ENCODE peak calls at places on chromosomes 1 and 21, in eight cellular contexts. One of them, this sample, is unnamed.

GRCh38 chr1:31306278-31306677 is 9.4 kb downstream of the ZCCHC17 start:
- DNase-seq in activated naive CD4-positive, alpha-beta T cell treated with anti-CD3 and anti-CD28 coated beads, Interleukin-2, amount 10 ng/mL, durations not matched to agents 7 days and 5 days: no peak
- DNase-seq in activated T-cell treated with anti-CD3 and anti-CD28 coated beads, Interleukin-2, amount 50 U/mL, for 72 hours: no peak
- DNase-seq in KBM-7: no peak
- DNase-seq in fibroblast of lung: peak
- DNase-seq in dorsolateral prefrontal cortex: no peak
- DNase-seq in substantia nigra: no peak
- DNase-seq in Daoy: peak
- DNase-seq in this sample: no peak

GRCh38 chr1:99956755-99957154 is 13.0 kb upstream of the SLC35A3 start:
- DNase-seq in fibroblast of lung: peak
- DNase-seq in activated naive CD4-positive, alpha-beta T cell treated with anti-CD3 and anti-CD28 coated beads, Interleukin-2, amount 10 ng/mL, durations not matched to agents 7 days and 5 days: no peak
- DNase-seq in KBM-7: no peak
- DNase-seq in activated T-cell treated with anti-CD3 and anti-CD28 coated beads, Interleukin-2, amount 50 U/mL, for 72 hours: no peak
- DNase-seq in dorsolateral prefrontal cortex: no peak
- DNase-seq in substantia nigra: no peak
- DNase-seq in Daoy: no peak
- DNase-seq in this sample: no peak

GRCh38 chr1:27658951-27659496 is 13.0 kb downstream of the IFI6 start:
- DNase-seq in activated T-cell treated with anti-CD3 and anti-CD28 coated beads, Interleukin-2, amount 50 U/mL, for 72 hours: peak
- DNase-seq in dorsolateral prefrontal cortex: no peak
- DNase-seq in activated naive CD4-positive, alpha-beta T cell treated with anti-CD3 and anti-CD28 coated beads, Interleukin-2, amount 10 ng/mL, durations not matched to agents 7 days and 5 days: peak
- DNase-seq in substantia nigra: no peak
- DNase-seq in Daoy: peak
- DNase-seq in fibroblast of lung: peak
- DNase-seq in KBM-7: peak
- DNase-seq in this sample: peak

GRCh38 chr1:40411843-40412242 is 38.3 kb downstream of the SMAP2 start:
- DNase-seq in dorsolateral prefrontal cortex: no peak
- DNase-seq in KBM-7: no peak
- DNase-seq in activated T-cell treated with anti-CD3 and anti-CD28 coated beads, Interleukin-2, amount 50 U/mL, for 72 hours: no peak
- DNase-seq in substantia nigra: no peak
- DNase-seq in Daoy: no peak
- DNase-seq in fibroblast of lung: no peak
- DNase-seq in activated naive CD4-positive, alpha-beta T cell treated with anti-CD3 and anti-CD28 coated beads, Interleukin-2, amount 10 ng/mL, durations not matched to agents 7 days and 5 days: no peak
- DNase-seq in this sample: no peak

GRCh38 chr21:20592482-20592881 is 405.7 kb upstream of the NCAM2 start:
- DNase-seq in dorsolateral prefrontal cortex: no peak
- DNase-seq in substantia nigra: no peak
- DNase-seq in fibroblast of lung: no peak
- DNase-seq in activated T-cell treated with anti-CD3 and anti-CD28 coated beads, Interleukin-2, amount 50 U/mL, for 72 hours: no peak
- DNase-seq in activated naive CD4-positive, alpha-beta T cell treated with anti-CD3 and anti-CD28 coated beads, Interleukin-2, amount 10 ng/mL, durations not matched to agents 7 days and 5 days: no peak
- DNase-seq in Daoy: no peak
- DNase-seq in KBM-7: peak
- DNase-seq in this sample: no peak

GRCh38 chr1:186502087-186502486 is 41.2 kb upstream of the PDC start:
- DNase-seq in KBM-7: no peak
- DNase-seq in Daoy: no peak
- DNase-seq in activated naive CD4-positive, alpha-beta T cell treated with anti-CD3 and anti-CD28 coated beads, Interleukin-2, amount 10 ng/mL, durations not matched to agents 7 days and 5 days: no peak
- DNase-seq in dorsolateral prefrontal cortex: no peak
- DNase-seq in substantia nigra: no peak
- DNase-seq in activated T-cell treated with anti-CD3 and anti-CD28 coated beads, Interleukin-2, amount 50 U/mL, for 72 hours: no peak
- DNase-seq in fibroblast of lung: no peak
- DNase-seq in this sample: no peak

GRCh38 chr1:22930235-22930912 is 42.3 kb downstream of the LACTBL1 start:
- DNase-seq in fibroblast of lung: peak
- DNase-seq in activated naive CD4-positive, alpha-beta T cell treated with anti-CD3 and anti-CD28 coated beads, Interleukin-2, amount 10 ng/mL, durations not matched to agents 7 days and 5 days: peak
- DNase-seq in activated T-cell treated with anti-CD3 and anti-CD28 coated beads, Interleukin-2, amount 50 U/mL, for 72 hours: peak
- DNase-seq in KBM-7: peak
- DNase-seq in dorsolateral prefrontal cortex: peak
- DNase-seq in substantia nigra: no peak
- DNase-seq in Daoy: peak
- DNase-seq in this sample: peak

GRCh38 chr1:228407118-228408040 is 744 bp upstream of the TRIM11 start:
- DNase-seq in activated naive CD4-positive, alpha-beta T cell treated with anti-CD3 and anti-CD28 coated beads, Interleukin-2, amount 10 ng/mL, durations not matched to agents 7 days and 5 days: no peak
- DNase-seq in activated T-cell treated with anti-CD3 and anti-CD28 coated beads, Interleukin-2, amount 50 U/mL, for 72 hours: no peak
- DNase-seq in substantia nigra: no peak
- DNase-seq in KBM-7: no peak
- DNase-seq in fibroblast of lung: no peak
- DNase-seq in Daoy: no peak
- DNase-seq in dorsolateral prefrontal cortex: no peak
- DNase-seq in this sample: no peak

GRCh38 chr1:156666862-156667609 is 10.2 kb downstream of the NES start:
- DNase-seq in substantia nigra: no peak
- DNase-seq in Daoy: no peak
- DNase-seq in fibroblast of lung: no peak
- DNase-seq in dorsolateral prefrontal cortex: no peak
- DNase-seq in KBM-7: no peak
- DNase-seq in activated naive CD4-positive, alpha-beta T cell treated with anti-CD3 and anti-CD28 coated beads, Interleukin-2, amount 10 ng/mL, durations not matched to agents 7 days and 5 days: no peak
- DNase-seq in activated T-cell treated with anti-CD3 and anti-CD28 coated beads, Interleukin-2, amount 50 U/mL, for 72 hours: no peak
- DNase-seq in this sample: no peak

GRCh38 chr1:110671323-110671722 is 3.4 kb downstream of the KCNA3 start:
- DNase-seq in substantia nigra: no peak
- DNase-seq in Daoy: no peak
- DNase-seq in KBM-7: no peak
- DNase-seq in activated naive CD4-positive, alpha-beta T cell treated with anti-CD3 and anti-CD28 coated beads, Interleukin-2, amount 10 ng/mL, durations not matched to agents 7 days and 5 days: peak
- DNase-seq in dorsolateral prefrontal cortex: no peak
- DNase-seq in fibroblast of lung: no peak
- DNase-seq in activated T-cell treated with anti-CD3 and anti-CD28 coated beads, Interleukin-2, amount 50 U/mL, for 72 hours: no peak
- DNase-seq in this sample: no peak

GRCh38 chr1:154222518-154222917 is 1.8 kb downstream of the UBAP2L start:
- DNase-seq in activated naive CD4-positive, alpha-beta T cell treated with anti-CD3 and anti-CD28 coated beads, Interleukin-2, amount 10 ng/mL, durations not matched to agents 7 days and 5 days: no peak
- DNase-seq in dorsolateral prefrontal cortex: no peak
- DNase-seq in KBM-7: peak
- DNase-seq in activated T-cell treated with anti-CD3 and anti-CD28 coated beads, Interleukin-2, amount 50 U/mL, for 72 hours: no peak
- DNase-seq in Daoy: no peak
- DNase-seq in fibroblast of lung: no peak
- DNase-seq in substantia nigra: no peak
- DNase-seq in this sample: no peak

GRCh38 chr1:43850599-43851233 is 82.9 kb upstream of the ARTN start:
- DNase-seq in activated naive CD4-positive, alpha-beta T cell treated with anti-CD3 and anti-CD28 coated beads, Interleukin-2, amount 10 ng/mL, durations not matched to agents 7 days and 5 days: no peak
- DNase-seq in fibroblast of lung: no peak
- DNase-seq in dorsolateral prefrontal cortex: no peak
- DNase-seq in KBM-7: no peak
- DNase-seq in substantia nigra: no peak
- DNase-seq in Daoy: no peak
- DNase-seq in activated T-cell treated with anti-CD3 and anti-CD28 coated beads, Interleukin-2, amount 50 U/mL, for 72 hours: no peak
- DNase-seq in this sample: no peak

GRCh38 chr1:84853743-84854721 is 39.0 kb downstream of the LPAR3 start:
- DNase-seq in substantia nigra: no peak
- DNase-seq in KBM-7: peak
- DNase-seq in activated naive CD4-positive, alpha-beta T cell treated with anti-CD3 and anti-CD28 coated beads, Interleukin-2, amount 10 ng/mL, durations not matched to agents 7 days and 5 days: peak
- DNase-seq in dorsolateral prefrontal cortex: no peak
- DNase-seq in Daoy: peak
- DNase-seq in activated T-cell treated with anti-CD3 and anti-CD28 coated beads, Interleukin-2, amount 50 U/mL, for 72 hours: peak
- DNase-seq in fibroblast of lung: peak
- DNase-seq in this sample: peak

GRCh38 chr1:168443899-168444298 is 99.9 kb downstream of the XCL2 start:
- DNase-seq in activated naive CD4-positive, alpha-beta T cell treated with anti-CD3 and anti-CD28 coated beads, Interleukin-2, amount 10 ng/mL, durations not matched to agents 7 days and 5 days: peak
- DNase-seq in KBM-7: no peak
- DNase-seq in fibroblast of lung: no peak
- DNase-seq in Daoy: no peak
- DNase-seq in activated T-cell treated with anti-CD3 and anti-CD28 coated beads, Interleukin-2, amount 50 U/mL, for 72 hours: peak
- DNase-seq in dorsolateral prefrontal cortex: no peak
- DNase-seq in substantia nigra: no peak
- DNase-seq in this sample: peak

GRCh38 chr1:155226188-155226909 is 17.9 kb downstream of the MTX1 start:
- DNase-seq in fibroblast of lung: peak
- DNase-seq in substantia nigra: no peak
- DNase-seq in activated naive CD4-positive, alpha-beta T cell treated with anti-CD3 and anti-CD28 coated beads, Interleukin-2, amount 10 ng/mL, durations not matched to agents 7 days and 5 days: peak
- DNase-seq in KBM-7: peak
- DNase-seq in activated T-cell treated with anti-CD3 and anti-CD28 coated beads, Interleukin-2, amount 50 U/mL, for 72 hours: peak
- DNase-seq in dorsolateral prefrontal cortex: peak
- DNase-seq in Daoy: peak
- DNase-seq in this sample: peak

GRCh38 chr1:180228648-180229482 is 1.2 kb upstream of the LHX4 start:
- DNase-seq in activated T-cell treated with anti-CD3 and anti-CD28 coated beads, Interleukin-2, amount 50 U/mL, for 72 hours: no peak
- DNase-seq in KBM-7: no peak
- DNase-seq in Daoy: no peak
- DNase-seq in activated naive CD4-positive, alpha-beta T cell treated with anti-CD3 and anti-CD28 coated beads, Interleukin-2, amount 10 ng/mL, durations not matched to agents 7 days and 5 days: peak
- DNase-seq in substantia nigra: no peak
- DNase-seq in dorsolateral prefrontal cortex: no peak
- DNase-seq in fibroblast of lung: no peak
- DNase-seq in this sample: no peak

GRCh38 chr1:175733762-175734161 is 9.6 kb downstream of the TNR start:
- DNase-seq in KBM-7: no peak
- DNase-seq in activated naive CD4-positive, alpha-beta T cell treated with anti-CD3 and anti-CD28 coated beads, Interleukin-2, amount 10 ng/mL, durations not matched to agents 7 days and 5 days: no peak
- DNase-seq in substantia nigra: no peak
- DNase-seq in dorsolateral prefrontal cortex: no peak
- DNase-seq in activated T-cell treated with anti-CD3 and anti-CD28 coated beads, Interleukin-2, amount 50 U/mL, for 72 hours: no peak
- DNase-seq in Daoy: no peak
- DNase-seq in fibroblast of lung: no peak
- DNase-seq in this sample: no peak

GRCh38 chr1:201536542-201536941 is 2.4 kb upstream of the NAV1 start:
- DNase-seq in fibroblast of lung: peak
- DNase-seq in KBM-7: no peak
- DNase-seq in dorsolateral prefrontal cortex: no peak
- DNase-seq in Daoy: peak
- DNase-seq in activated T-cell treated with anti-CD3 and anti-CD28 coated beads, Interleukin-2, amount 50 U/mL, for 72 hours: no peak
- DNase-seq in substantia nigra: no peak
- DNase-seq in activated naive CD4-positive, alpha-beta T cell treated with anti-CD3 and anti-CD28 coated beads, Interleukin-2, amount 10 ng/mL, durations not matched to agents 7 days and 5 days: no peak
- DNase-seq in this sample: no peak

GRCh38 chr1:32681501-32681900 is 21.1 kb downstream of the SYNC start:
- DNase-seq in activated naive CD4-positive, alpha-beta T cell treated with anti-CD3 and anti-CD28 coated beads, Interleukin-2, amount 10 ng/mL, durations not matched to agents 7 days and 5 days: no peak
- DNase-seq in activated T-cell treated with anti-CD3 and anti-CD28 coated beads, Interleukin-2, amount 50 U/mL, for 72 hours: no peak
- DNase-seq in Daoy: no peak
- DNase-seq in dorsolateral prefrontal cortex: no peak
- DNase-seq in substantia nigra: no peak
- DNase-seq in KBM-7: no peak
- DNase-seq in fibroblast of lung: peak
- DNase-seq in this sample: no peak

GRCh38 chr1:178461104-178461503 is 35.7 kb downstream of the CLEC20A start:
- DNase-seq in Daoy: no peak
- DNase-seq in KBM-7: no peak
- DNase-seq in dorsolateral prefrontal cortex: no peak
- DNase-seq in activated T-cell treated with anti-CD3 and anti-CD28 coated beads, Interleukin-2, amount 50 U/mL, for 72 hours: no peak
- DNase-seq in substantia nigra: no peak
- DNase-seq in activated naive CD4-positive, alpha-beta T cell treated with anti-CD3 and anti-CD28 coated beads, Interleukin-2, amount 10 ng/mL, durations not matched to agents 7 days and 5 days: no peak
- DNase-seq in fibroblast of lung: no peak
- DNase-seq in this sample: no peak

GRCh38 chr1:110060034-110060661 is 10.3 kb downstream of the ALX3 start:
- DNase-seq in activated naive CD4-positive, alpha-beta T cell treated with anti-CD3 and anti-CD28 coated beads, Interleukin-2, amount 10 ng/mL, durations not matched to agents 7 days and 5 days: peak
- DNase-seq in substantia nigra: no peak
- DNase-seq in activated T-cell treated with anti-CD3 and anti-CD28 coated beads, Interleukin-2, amount 50 U/mL, for 72 hours: peak
- DNase-seq in Daoy: peak
- DNase-seq in fibroblast of lung: peak
- DNase-seq in dorsolateral prefrontal cortex: no peak
- DNase-seq in KBM-7: peak
- DNase-seq in this sample: peak

GRCh38 chr1:206829875-206830274 is 35.5 kb upstream of the IL20 start:
- DNase-seq in activated T-cell treated with anti-CD3 and anti-CD28 coated beads, Interleukin-2, amount 50 U/mL, for 72 hours: no peak
- DNase-seq in substantia nigra: no peak
- DNase-seq in Daoy: no peak
- DNase-seq in activated naive CD4-positive, alpha-beta T cell treated with anti-CD3 and anti-CD28 coated beads, Interleukin-2, amount 10 ng/mL, durations not matched to agents 7 days and 5 days: peak
- DNase-seq in KBM-7: no peak
- DNase-seq in dorsolateral prefrontal cortex: no peak
- DNase-seq in fibroblast of lung: no peak
- DNase-seq in this sample: peak

GRCh38 chr1:119266858-119267257 is 101.7 kb upstream of the HAO2 start:
- DNase-seq in KBM-7: no peak
- DNase-seq in substantia nigra: no peak
- DNase-seq in activated T-cell treated with anti-CD3 and anti-CD28 coated beads, Interleukin-2, amount 50 U/mL, for 72 hours: no peak
- DNase-seq in dorsolateral prefrontal cortex: no peak
- DNase-seq in activated naive CD4-positive, alpha-beta T cell treated with anti-CD3 and anti-CD28 coated beads, Interleukin-2, amount 10 ng/mL, durations not matched to agents 7 days and 5 days: no peak
- DNase-seq in fibroblast of lung: no peak
- DNase-seq in Daoy: no peak
- DNase-seq in this sample: no peak

GRCh38 chr1:224616761-224617409 is 768 bp downstream of the CNIH3 start:
- DNase-seq in dorsolateral prefrontal cortex: no peak
- DNase-seq in activated naive CD4-positive, alpha-beta T cell treated with anti-CD3 and anti-CD28 coated beads, Interleukin-2, amount 10 ng/mL, durations not matched to agents 7 days and 5 days: peak
- DNase-seq in fibroblast of lung: peak
- DNase-seq in substantia nigra: no peak
- DNase-seq in KBM-7: no peak
- DNase-seq in activated T-cell treated with anti-CD3 and anti-CD28 coated beads, Interleukin-2, amount 50 U/mL, for 72 hours: peak
- DNase-seq in Daoy: peak
- DNase-seq in this sample: no peak

GRCh38 chr1:244154882-244155531 is 103.9 kb downstream of the ZBTB18 start:
- DNase-seq in Daoy: peak
- DNase-seq in dorsolateral prefrontal cortex: peak
- DNase-seq in KBM-7: no peak
- DNase-seq in activated T-cell treated with anti-CD3 and anti-CD28 coated beads, Interleukin-2, amount 50 U/mL, for 72 hours: no peak
- DNase-seq in fibroblast of lung: no peak
- DNase-seq in activated naive CD4-positive, alpha-beta T cell treated with anti-CD3 and anti-CD28 coated beads, Interleukin-2, amount 10 ng/mL, durations not matched to agents 7 days and 5 days: no peak
- DNase-seq in substantia nigra: peak
- DNase-seq in this sample: no peak

GRCh38 chr1:119987112-119987511 is 82.3 kb downstream of the NOTCH2 start:
- DNase-seq in fibroblast of lung: peak
- DNase-seq in substantia nigra: no peak
- DNase-seq in activated T-cell treated with anti-CD3 and anti-CD28 coated beads, Interleukin-2, amount 50 U/mL, for 72 hours: peak
- DNase-seq in activated naive CD4-positive, alpha-beta T cell treated with anti-CD3 and anti-CD28 coated beads, Interleukin-2, amount 10 ng/mL, durations not matched to agents 7 days and 5 days: no peak
- DNase-seq in dorsolateral prefrontal cortex: no peak
- DNase-seq in Daoy: peak
- DNase-seq in KBM-7: no peak
- DNase-seq in this sample: no peak

GRCh38 chr1:207789792-207790787 is 38.2 kb downstream of the CD46 start:
- DNase-seq in activated T-cell treated with anti-CD3 and anti-CD28 coated beads, Interleukin-2, amount 50 U/mL, for 72 hours: no peak
- DNase-seq in Daoy: no peak
- DNase-seq in fibroblast of lung: no peak
- DNase-seq in substantia nigra: no peak
- DNase-seq in activated naive CD4-positive, alpha-beta T cell treated with anti-CD3 and anti-CD28 coated beads, Interleukin-2, amount 10 ng/mL, durations not matched to agents 7 days and 5 days: no peak
- DNase-seq in dorsolateral prefrontal cortex: no peak
- DNase-seq in KBM-7: no peak
- DNase-seq in this sample: no peak

GRCh38 chr1:240004086-240004749 is 87.5 kb upstream of the FMN2 start:
- DNase-seq in substantia nigra: no peak
- DNase-seq in KBM-7: peak
- DNase-seq in activated naive CD4-positive, alpha-beta T cell treated with anti-CD3 and anti-CD28 coated beads, Interleukin-2, amount 10 ng/mL, durations not matched to agents 7 days and 5 days: no peak
- DNase-seq in dorsolateral prefrontal cortex: no peak
- DNase-seq in fibroblast of lung: peak
- DNase-seq in activated T-cell treated with anti-CD3 and anti-CD28 coated beads, Interleukin-2, amount 50 U/mL, for 72 hours: peak
- DNase-seq in Daoy: peak
- DNase-seq in this sample: no peak

GRCh38 chr1:167661527-167662436 is 31.8 kb downstream of the RCSD1 start:
- DNase-seq in KBM-7: no peak
- DNase-seq in fibroblast of lung: peak
- DNase-seq in dorsolateral prefrontal cortex: no peak
- DNase-seq in substantia nigra: no peak
- DNase-seq in Daoy: peak
- DNase-seq in activated naive CD4-positive, alpha-beta T cell treated with anti-CD3 and anti-CD28 coated beads, Interleukin-2, amount 10 ng/mL, durations not matched to agents 7 days and 5 days: no peak
- DNase-seq in activated T-cell treated with anti-CD3 and anti-CD28 coated beads, Interleukin-2, amount 50 U/mL, for 72 hours: no peak
- DNase-seq in this sample: no peak

GRCh38 chr1:73623946-73624345 is 574.0 kb downstream of the LRRIQ3 start:
- DNase-seq in fibroblast of lung: no peak
- DNase-seq in KBM-7: no peak
- DNase-seq in dorsolateral prefrontal cortex: no peak
- DNase-seq in Daoy: no peak
- DNase-seq in activated naive CD4-positive, alpha-beta T cell treated with anti-CD3 and anti-CD28 coated beads, Interleukin-2, amount 10 ng/mL, durations not matched to agents 7 days and 5 days: no peak
- DNase-seq in substantia nigra: no peak
- DNase-seq in activated T-cell treated with anti-CD3 and anti-CD28 coated beads, Interleukin-2, amount 50 U/mL, for 72 hours: no peak
- DNase-seq in this sample: no peak

GRCh38 chr1:246005067-246005466 is 502.0 kb downstream of the SMYD3 start:
- DNase-seq in fibroblast of lung: peak
- DNase-seq in activated T-cell treated with anti-CD3 and anti-CD28 coated beads, Interleukin-2, amount 50 U/mL, for 72 hours: no peak
- DNase-seq in activated naive CD4-positive, alpha-beta T cell treated with anti-CD3 and anti-CD28 coated beads, Interleukin-2, amount 10 ng/mL, durations not matched to agents 7 days and 5 days: no peak
- DNase-seq in dorsolateral prefrontal cortex: no peak
- DNase-seq in substantia nigra: no peak
- DNase-seq in KBM-7: no peak
- DNase-seq in Daoy: peak
- DNase-seq in this sample: no peak

GRCh38 chr1:215583185-215583692 is 16.1 kb downstream of the KCTD3 start:
- DNase-seq in dorsolateral prefrontal cortex: no peak
- DNase-seq in activated T-cell treated with anti-CD3 and anti-CD28 coated beads, Interleukin-2, amount 50 U/mL, for 72 hours: no peak
- DNase-seq in fibroblast of lung: no peak
- DNase-seq in KBM-7: no peak
- DNase-seq in Daoy: no peak
- DNase-seq in substantia nigra: no peak
- DNase-seq in activated naive CD4-positive, alpha-beta T cell treated with anti-CD3 and anti-CD28 coated beads, Interleukin-2, amount 10 ng/mL, durations not matched to agents 7 days and 5 days: no peak
- DNase-seq in this sample: no peak

GRCh38 chr21:32383812-32384211 is 9.0 kb downstream of the URB1 start:
- DNase-seq in substantia nigra: no peak
- DNase-seq in activated naive CD4-positive, alpha-beta T cell treated with anti-CD3 and anti-CD28 coated beads, Interleukin-2, amount 10 ng/mL, durations not matched to agents 7 days and 5 days: no peak
- DNase-seq in dorsolateral prefrontal cortex: no peak
- DNase-seq in activated T-cell treated with anti-CD3 and anti-CD28 coated beads, Interleukin-2, amount 50 U/mL, for 72 hours: no peak
- DNase-seq in KBM-7: no peak
- DNase-seq in Daoy: no peak
- DNase-seq in fibroblast of lung: no peak
- DNase-seq in this sample: no peak

GRCh38 chr1:7899741-7900140 is 40.9 kb downstream of the TNFRSF9 start:
- DNase-seq in activated naive CD4-positive, alpha-beta T cell treated with anti-CD3 and anti-CD28 coated beads, Interleukin-2, amount 10 ng/mL, durations not matched to agents 7 days and 5 days: no peak
- DNase-seq in KBM-7: peak
- DNase-seq in activated T-cell treated with anti-CD3 and anti-CD28 coated beads, Interleukin-2, amount 50 U/mL, for 72 hours: no peak
- DNase-seq in dorsolateral prefrontal cortex: no peak
- DNase-seq in Daoy: peak
- DNase-seq in substantia nigra: no peak
- DNase-seq in fibroblast of lung: no peak
- DNase-seq in this sample: peak

This sample was measured in Jurkat, Clone E6-1.